ENCODE peak calls at places on chromosomes 6 and 20, in ten cellular contexts. F, A, U, J, X, R, P, Y, V and I are unnamed samples.

GRCh38 chr6:20404641-20405032 is 3.0 kb downstream of the E2F3 start:
- DNase-seq in F (peak), A (peak), U (peak), J (peak), X (peak), R (peak), P (no peak), Y (peak), V (peak), I (peak)

GRCh38 chr20:32527447-32528055 is 57.6 kb downstream of the NOL4L start:
- DNase-seq in F (peak), A (no peak), U (no peak), J (peak), X (no peak), R (peak), P (no peak), Y (no peak), V (no peak), I (no peak)

GRCh38 chr6:138250513-138251247 is 32.4 kb upstream of the PBOV1 start:
- DNase-seq in F (no peak), A (no peak), U (peak), J (no peak), X (no peak), R (no peak), P (peak), Y (no peak), V (no peak), I (no peak)

GRCh38 chr6:72968704-72969103 is 256.6 kb downstream of the KHDC1L start:
- DNase-seq in F (no peak), A (no peak), U (no peak), J (no peak), X (no peak), R (no peak), P (no peak), Y (no peak), V (peak), I (no peak)

GRCh38 chr20:64080013-64080812 is at the start of gene OPRL1:
- DNase-seq in F (peak), A (no peak), U (no peak), J (no peak), X (no peak), R (no peak), P (no peak), Y (peak), V (no peak), I (peak)

GRCh38 chr6:43142101-43142500 is 29.0 kb upstream of the SRF start:
- DNase-seq in F (peak), A (no peak), U (no peak), J (no peak), X (no peak), R (no peak), P (no peak), Y (no peak), V (no peak), I (no peak)

GRCh38 chr6:79608334-79609224 is 22.6 kb upstream of the SH3BGRL2 start:
- DNase-seq in F (no peak), A (no peak), U (no peak), J (no peak), X (no peak), R (no peak), P (peak), Y (no peak), V (no peak), I (no peak)

GRCh38 chr20:49811825-49812462 is 684 bp upstream of the SLC9A8 start:
- DNase-seq in F (no peak), A (no peak), U (peak), J (no peak), X (no peak), R (no peak), P (no peak), Y (no peak), V (peak), I (no peak)

GRCh38 chr20:48202774-48203173 is 417.5 kb upstream of the SULF2 start:
- DNase-seq in F (no peak), A (no peak), U (no peak), J (no peak), X (no peak), R (peak), P (no peak), Y (no peak), V (no peak), I (no peak)

GRCh38 chr6:13006578-13007300 is 290.2 kb downstream of the PHACTR1 start:
- DNase-seq in F (no peak), A (no peak), U (peak), J (peak), X (no peak), R (no peak), P (no peak), Y (no peak), V (peak), I (no peak)

GRCh38 chr6:82957171-82957894 is 108.3 kb downstream of the UBE3D start:
- DNase-seq in F (no peak), A (no peak), U (no peak), J (no peak), X (no peak), R (no peak), P (no peak), Y (no peak), V (no peak), I (no peak)

GRCh38 chr6:128516514-128516898 is 3.9 kb downstream of the PTPRK start:
- DNase-seq in F (no peak), A (no peak), U (peak), J (no peak), X (no peak), R (peak), P (no peak), Y (no peak), V (no peak), I (no peak)

GRCh38 chr6:160428069-160428430 is 79.9 kb downstream of the SLC22A3 start:
- DNase-seq in F (no peak), A (no peak), U (no peak), J (no peak), X (no peak), R (no peak), P (peak), Y (no peak), V (no peak), I (no peak)

GRCh38 chr20:32966881-32967781 is 37.1 kb downstream of the SUN5 start:
- DNase-seq in F (peak), A (no peak), U (no peak), J (no peak), X (no peak), R (no peak), P (peak), Y (peak), V (no peak), I (no peak)

GRCh38 chr20:53829086-53829703 is 235.6 kb upstream of the ZNF217 start:
- DNase-seq in F (no peak), A (no peak), U (peak), J (peak), X (no peak), R (no peak), P (no peak), Y (no peak), V (peak), I (peak)